ENCODE peak calls at places on chromosome 1, in ten cellular contexts. I is sigmoid colon, N is fibroblast of lung, D is heart right ventricle, W is Panc1, F is IMR-90, Q is hepatocyte, R is stomach, S is upper lobe of left lung, O is colonic mucosa. Z is an unnamed sample. For H3K9me3, the result is how much of the 10 kb centered on the place peaks cover.

GRCh38 chr1:32592953-32593352 is 53.7 kb downstream of the ZBTB8A start:
- DNase-seq in D (no peak), W (no peak), F (peak), R (no peak), Q (no peak), S (no peak), O (no peak), I (no peak), N (peak), Z (no peak)

GRCh38 chr1:205276334-205277065 is 45.0 kb downstream of the NUAK2 start:
- DNase-seq in D (no peak), I (no peak), Q (no peak), N (no peak), F (no peak), R (no peak), S (no peak), O (no peak), W (no peak), Z (no peak)

GRCh38 chr1:109728870-109729269 is 12.0 kb downstream of the GSTM3 start:
- DNase-seq in W (no peak), R (peak), S (no peak), D (no peak), N (no peak), I (no peak), O (peak), Q (no peak), F (no peak), Z (no peak)

GRCh38 chr1:244010191-244010590 is 40.9 kb upstream of the ZBTB18 start:
- DNase-seq in D (no peak), W (no peak), F (peak), I (no peak), R (no peak), N (peak), S (no peak), Q (no peak), O (no peak), Z (no peak)

GRCh38 chr1:198597690-198598430 is 41.0 kb upstream of the PTPRC start:
- DNase-seq in R (no peak), D (no peak), S (peak), Q (no peak), O (no peak), I (no peak), N (no peak), F (no peak), W (no peak), Z (peak)

GRCh38 chr1:113859478-113860175 is 11.9 kb downstream of the PTPN22 start:
- DNase-seq in O (no peak), S (no peak), Q (no peak), N (no peak), I (no peak), F (no peak), R (no peak), W (no peak), D (no peak), Z (no peak)

GRCh38 chr1:163248064-163248463 is 45.3 kb upstream of the RGS5 start:
- DNase-seq in N (no peak), R (no peak), F (no peak), I (no peak), D (no peak), Q (no peak), O (no peak), W (no peak), S (no peak), Z (no peak)

GRCh38 chr1:8360493-8361197 is 42.7 kb downstream of the SLC45A1 start:
- DNase-seq in R (no peak), I (no peak), S (no peak), N (no peak), W (no peak), O (no peak), D (no peak), Q (no peak), F (no peak), Z (no peak)

GRCh38 chr1:22888320-22889075 is 84.2 kb downstream of the LACTBL1 start:
- DNase-seq in S (no peak), Q (no peak), D (no peak), F (peak), N (peak), O (no peak), W (no peak), I (no peak), R (no peak), Z (no peak)

GRCh38 chr1:215543191-215543606 is 23.9 kb upstream of the KCTD3 start:
- DNase-seq in R (peak), D (no peak), Q (peak), W (no peak), I (no peak), O (no peak), F (peak), S (no peak), N (peak), Z (no peak)

GRCh38 chr1:229882621-229883020 is 184.4 kb upstream of the GALNT2 start:
- DNase-seq in F (no peak), O (peak), I (no peak), S (no peak), W (no peak), R (no peak), Q (no peak), D (no peak), N (no peak), Z (no peak)

GRCh38 chr1:38526046-38526445 is 333.5 kb downstream of the RRAGC start:
- DNase-seq in W (no peak), Q (no peak), N (no peak), R (no peak), O (no peak), I (no peak), S (no peak), F (no peak), D (no peak), Z (no peak)
- TF ChIP-seq CTCF in W (no peak), Q (no peak), N (no peak), R (no peak), O (no peak), I (no peak), S (no peak), F (no peak), D (no peak), Z (no peak)

DNA sequence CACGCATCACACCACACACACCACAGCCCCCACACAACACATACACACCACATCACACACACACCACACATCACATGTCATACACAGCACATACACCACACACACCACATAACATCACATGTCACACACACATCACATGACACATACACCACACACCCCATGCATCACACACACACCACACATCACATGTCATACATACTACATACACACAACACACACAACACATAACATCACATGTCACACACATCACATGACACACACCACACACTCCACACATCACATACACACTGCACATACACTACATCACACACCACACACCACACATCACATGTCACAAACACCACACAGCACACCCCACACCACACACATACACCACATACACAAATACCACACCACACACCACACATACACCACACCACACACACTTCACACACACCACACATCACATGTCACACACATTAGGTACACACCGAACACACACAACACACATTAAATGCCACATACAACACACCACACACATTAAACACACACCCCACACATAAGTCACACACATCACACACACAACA is 1.8 kb downstream of the LYPD8 start:
- DNase-seq in N (no peak), D (no peak), R (no peak), I (no peak), O (no peak), S (no peak), F (no peak), Q (no peak), W (no peak), Z (no peak)
- H3K9me3 ChIP-seq in N (under half), D (under half), R (under half), I (under half), O (under half), S (under half), F (under half), Q (under half), W (under half), Z (under half)

GRCh38 chr1:41475859-41476567 is 8.5 kb downstream of the EDN2 start:
- DNase-seq in Q (no peak), N (peak), F (no peak), R (no peak), S (no peak), I (no peak), W (no peak), D (no peak), O (no peak), Z (no peak)

GRCh38 chr1:41474490-41475271 is 9.8 kb downstream of the EDN2 start:
- DNase-seq in O (no peak), D (peak), W (no peak), R (no peak), Q (peak), I (peak), F (no peak), N (peak), S (peak), Z (no peak)

GRCh38 chr1:41473738-41474362 is 10.6 kb downstream of the EDN2 start:
- DNase-seq in Q (no peak), S (no peak), D (no peak), W (no peak), O (no peak), I (no peak), F (no peak), N (no peak), R (no peak), Z (no peak)

GRCh38 chr1:41476807-41477361 is 7.6 kb downstream of the EDN2 start:
- DNase-seq in W (no peak), Q (no peak), R (peak), D (peak), N (no peak), I (peak), S (peak), F (no peak), O (peak), Z (no peak)

DNA sequence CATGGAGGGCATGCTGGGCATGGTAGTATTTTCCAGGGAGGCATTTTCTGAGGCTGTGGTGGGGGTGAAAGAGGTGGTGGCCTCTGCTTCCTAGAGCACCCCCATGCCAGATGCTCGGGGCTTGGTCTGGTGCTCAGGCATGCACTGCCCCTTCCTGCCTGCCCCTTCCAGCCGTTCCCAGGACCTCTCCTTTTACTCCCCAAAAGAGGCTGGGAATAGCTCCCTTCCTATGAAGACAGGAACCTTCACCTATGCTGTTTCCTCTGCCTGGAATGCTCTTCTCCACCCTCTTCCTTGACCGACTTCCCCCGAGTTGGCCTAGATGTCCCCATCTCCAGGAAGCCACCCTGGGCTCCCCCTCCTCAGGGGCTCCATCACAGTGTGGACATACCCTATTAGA is 9.1 kb downstream of the EDN2 start:
- DNase-seq in I (no peak), F (no peak), S (no peak), Q (no peak), D (no peak), R (no peak), N (no peak), W (no peak), O (no peak), Z (no peak)
- H3K27ac ChIP-seq in I (peak), F (no peak), S (peak), Q (peak), D (peak), R (peak), N (no peak), W (no peak), O (no peak), Z (no peak)

DNA sequence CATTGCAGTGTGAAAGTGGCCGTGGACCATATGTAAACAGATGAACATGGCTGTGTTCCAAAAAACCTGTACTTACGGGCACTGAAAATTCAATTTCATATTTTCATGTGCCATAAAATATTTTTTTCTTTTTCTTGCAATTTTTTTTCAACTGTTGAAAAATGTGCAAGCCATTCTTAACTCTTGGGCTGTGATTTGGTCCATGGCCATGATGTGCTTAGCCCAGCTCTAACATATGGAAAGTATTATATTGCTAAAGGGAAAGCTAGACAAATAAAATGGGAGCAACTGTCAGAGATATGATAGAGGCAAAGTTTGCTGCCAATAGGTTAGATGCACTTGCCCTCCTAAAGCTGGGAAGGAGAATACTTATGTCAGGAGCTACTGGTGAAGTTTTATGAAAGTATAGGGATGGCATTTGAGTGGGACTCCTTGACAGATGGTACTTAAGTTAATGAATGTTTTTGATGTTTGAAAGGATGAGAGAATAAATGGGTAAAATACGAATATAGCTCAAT is 240.3 kb downstream of the RYR2 start:
- DNase-seq in O (no peak), S (no peak), F (no peak), N (no peak), R (no peak), I (no peak), W (no peak), D (no peak), Q (no peak), Z (no peak)
- TF ChIP-seq CTCF in O (no peak), S (no peak), F (no peak), N (no peak), R (no peak), I (no peak), W (no peak), D (no peak), Q (no peak), Z (no peak)

GRCh38 chr1:49102752-49103151 is 326.1 kb upstream of the BEND5 start:
- DNase-seq in F (no peak), N (peak), O (no peak), R (no peak), Q (no peak), W (no peak), S (no peak), D (no peak), I (no peak), Z (no peak)

GRCh38 chr1:49104575-49104974 is 327.9 kb upstream of the BEND5 start:
- DNase-seq in I (no peak), F (no peak), S (no peak), R (peak), N (peak), O (no peak), W (no peak), Q (no peak), D (no peak), Z (no peak)

DNA sequence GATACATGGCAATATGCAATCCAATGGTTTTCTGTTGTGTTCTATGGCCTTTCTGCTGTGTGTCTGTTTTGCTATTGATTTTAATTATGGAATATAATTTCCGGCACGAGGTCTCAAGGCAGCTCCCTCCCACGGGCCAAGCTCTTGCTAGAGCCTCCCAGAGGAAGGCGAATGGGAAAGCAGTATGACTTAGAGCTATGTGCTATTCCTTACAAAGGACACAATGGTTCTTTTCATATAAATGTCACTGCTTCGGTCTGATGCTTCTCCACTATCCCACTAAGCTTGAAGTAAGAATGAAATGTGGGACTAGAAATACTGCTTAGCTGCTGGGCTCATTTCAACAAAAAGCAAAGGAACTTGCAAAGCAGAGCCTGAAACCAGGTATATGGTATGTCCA is 322.2 kb upstream of the BEND5 start:
- DNase-seq in D (no peak), N (no peak), S (no peak), O (no peak), F (no peak), W (no peak), Q (no peak), R (no peak), I (no peak), Z (no peak)
- H3K9me3 ChIP-seq in D (under half), N (under half), S (under half), O (under half), F (under half), W (under half), Q (under half), R (under half), I (under half), Z (under half)

GRCh38 chr1:155071701-155072100 is 6.9 kb upstream of the EFNA3 start:
- DNase-seq in F (no peak), R (no peak), N (no peak), Q (peak), S (no peak), I (peak), O (no peak), D (no peak), W (no peak), Z (no peak)
- H3K27ac ChIP-seq in F (no peak), R (peak), N (no peak), Q (peak), S (no peak), I (peak), O (no peak), D (no peak), W (no peak), Z (no peak)

GRCh38 chr1:212294983-212295382 is 9.8 kb downstream of the PPP2R5A start:
- DNase-seq in S (no peak), O (no peak), Q (no peak), I (no peak), R (no peak), F (no peak), N (no peak), W (no peak), D (no peak), Z (no peak)

GRCh38 chr1:212295579-212295978 is 10.4 kb downstream of the PPP2R5A start:
- DNase-seq in I (no peak), F (no peak), W (no peak), O (no peak), Q (no peak), R (no peak), D (no peak), S (no peak), N (no peak), Z (no peak)

GRCh38 chr1:212291505-212292134 is 6.4 kb downstream of the PPP2R5A start:
- DNase-seq in D (no peak), I (no peak), W (no peak), R (no peak), N (peak), O (no peak), F (peak), Q (peak), S (no peak), Z (no peak)

GRCh38 chr1:212292250-212292924 is 7.2 kb downstream of the PPP2R5A start:
- DNase-seq in R (no peak), D (no peak), F (no peak), W (no peak), Q (no peak), I (no peak), N (no peak), O (no peak), S (no peak), Z (no peak)

GRCh38 chr1:212293579-212293978 is 8.4 kb downstream of the PPP2R5A start:
- DNase-seq in Q (peak), R (no peak), D (no peak), I (no peak), F (peak), W (no peak), S (no peak), O (no peak), N (no peak), Z (no peak)
- TF ChIP-seq CTCF in Q (peak), R (no peak), D (no peak), I (no peak), F (peak), W (peak), S (peak), O (peak), N (peak), Z (no peak)

DNA sequence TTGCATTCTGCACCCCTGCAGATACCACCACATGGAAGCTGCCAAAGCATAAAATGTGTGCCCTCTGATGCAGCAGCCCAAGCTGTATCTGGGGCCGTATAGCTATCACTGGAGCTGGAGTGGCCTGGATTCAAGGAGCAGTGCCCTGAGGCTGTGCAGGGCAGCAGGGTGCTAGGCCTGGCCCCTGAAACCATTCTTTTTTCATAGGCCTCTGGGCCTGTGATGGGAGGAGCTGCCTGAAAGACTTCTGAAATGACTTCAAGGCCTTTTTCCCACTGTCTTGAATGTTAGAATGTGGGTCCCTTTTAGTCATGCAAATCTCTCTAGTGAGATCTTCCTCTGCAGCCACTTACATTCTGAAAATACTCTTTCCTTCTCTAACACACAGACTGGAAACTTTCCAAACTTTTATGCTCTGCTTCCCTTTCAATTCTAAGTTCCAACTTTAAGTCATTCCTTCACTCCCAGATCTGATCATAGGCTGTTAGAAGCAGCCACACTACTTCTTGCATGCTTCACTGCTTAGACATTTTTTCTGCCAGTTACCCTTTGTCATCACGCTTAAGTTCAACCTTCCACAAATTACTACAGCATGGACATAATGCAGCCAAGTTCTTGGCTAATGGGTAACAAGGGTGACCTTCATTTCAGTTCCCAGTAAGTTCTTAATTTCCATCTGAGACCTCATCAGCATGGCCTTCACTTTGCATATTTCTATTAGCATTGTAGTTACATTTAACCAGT is 42.4 kb downstream of the DRAM2 start:
- DNase-seq in F (no peak), W (no peak), N (no peak), D (no peak), R (no peak), I (no peak), O (no peak), S (no peak), Q (no peak), Z (no peak)
- H3K9me3 ChIP-seq in F (under half), W (under half), N (under half), D (half or more), R (under half), I (under half), O (under half), S (under half), Q (under half), Z (under half)

GRCh38 chr1:159756397-159756796 is 24.4 kb upstream of the DUSP23 start:
- DNase-seq in S (peak), I (no peak), O (no peak), F (no peak), R (no peak), Q (no peak), N (no peak), W (no peak), D (no peak), Z (no peak)

GRCh38 chr1:159752135-159752580 is 28.6 kb upstream of the DUSP23 start:
- DNase-seq in W (no peak), I (peak), D (peak), O (peak), N (peak), R (no peak), S (peak), F (peak), Q (peak), Z (no peak)

GRCh38 chr1:159755608-159756007 is 25.2 kb upstream of the DUSP23 start:
- DNase-seq in N (no peak), I (no peak), R (no peak), W (no peak), D (no peak), S (no peak), O (no peak), Q (no peak), F (no peak), Z (no peak)

GRCh38 chr1:159751022-159751421 is 29.7 kb upstream of the DUSP23 start:
- DNase-seq in F (no peak), R (no peak), S (no peak), D (no peak), W (no peak), I (no peak), Q (no peak), O (no peak), N (no peak), Z (no peak)

GRCh38 chr1:159753386-159753785 is 27.4 kb upstream of the DUSP23 start:
- DNase-seq in S (no peak), N (no peak), D (no peak), W (no peak), Q (no peak), R (no peak), I (no peak), F (no peak), O (peak), Z (no peak)
- H3K27ac ChIP-seq in S (peak), N (no peak), D (no peak), W (no peak), Q (no peak), R (no peak), I (no peak), F (no peak), O (peak), Z (no peak)

GRCh38 chr1:169509354-169509753 is 23.6 kb upstream of the SLC19A2 start:
- DNase-seq in O (no peak), N (no peak), W (no peak), S (no peak), I (no peak), D (no peak), Q (no peak), F (no peak), R (no peak), Z (no peak)
- TF ChIP-seq CTCF in O (no peak), N (no peak), W (no peak), S (no peak), I (no peak), D (no peak), Q (peak), F (no peak), R (no peak), Z (no peak)

Z was measured in CD4-positive, alpha-beta T cell.